ENCODE peak calls at places on chromosomes 6 and 20, in seven cellular contexts. One of them, this sample, is unnamed.

GRCh38 chr6:72561629-72562028 is 60.2 kb upstream of the KCNQ5 start:
- DNase-seq in IMR-90: no peak
- DNase-seq in upper lobe of left lung: no peak
- DNase-seq in NCI-H510A treated with DMSO at 0.1 percent for 48 hours: no peak
- DNase-seq in AG08395: no peak
- DNase-seq in globus pallidus: no peak
- DNase-seq in activated T-helper 1 cell treated with anti-CD3 and anti-CD28 coated beads, Interleukin-12 subunit alpha, Interleukin-12 subunit beta, Interleukin-2, Interleukin-4 antibody, amounts not matched to agents 30 ng/mL and 10 ng/mL and 1 ng/mL, durations not matched to agents 14 hours and 24 hours and 36 hours: no peak
- DNase-seq in this sample: no peak

GRCh38 chr20:43982016-43982415 is 67.4 kb downstream of the TOX2 start:
- DNase-seq in AG08395: no peak
- DNase-seq in upper lobe of left lung: no peak
- DNase-seq in activated T-helper 1 cell treated with anti-CD3 and anti-CD28 coated beads, Interleukin-12 subunit alpha, Interleukin-12 subunit beta, Interleukin-2, Interleukin-4 antibody, amounts not matched to agents 30 ng/mL and 10 ng/mL and 1 ng/mL, durations not matched to agents 14 hours and 24 hours and 36 hours: no peak
- DNase-seq in globus pallidus: no peak
- DNase-seq in IMR-90: no peak
- DNase-seq in NCI-H510A treated with DMSO at 0.1 percent for 48 hours: no peak
- DNase-seq in this sample: no peak

GRCh38 chr6:124858564-124858963 is 103.7 kb upstream of the RNF217 start:
- DNase-seq in upper lobe of left lung: no peak
- DNase-seq in activated T-helper 1 cell treated with anti-CD3 and anti-CD28 coated beads, Interleukin-12 subunit alpha, Interleukin-12 subunit beta, Interleukin-2, Interleukin-4 antibody, amounts not matched to agents 30 ng/mL and 10 ng/mL and 1 ng/mL, durations not matched to agents 14 hours and 24 hours and 36 hours: no peak
- DNase-seq in globus pallidus: no peak
- DNase-seq in NCI-H510A treated with DMSO at 0.1 percent for 48 hours: no peak
- DNase-seq in IMR-90: no peak
- DNase-seq in AG08395: no peak
- DNase-seq in this sample: no peak

GRCh38 chr20:24370249-24370648 is 99.2 kb upstream of the SYNDIG1 start:
- DNase-seq in activated T-helper 1 cell treated with anti-CD3 and anti-CD28 coated beads, Interleukin-12 subunit alpha, Interleukin-12 subunit beta, Interleukin-2, Interleukin-4 antibody, amounts not matched to agents 30 ng/mL and 10 ng/mL and 1 ng/mL, durations not matched to agents 14 hours and 24 hours and 36 hours: no peak
- DNase-seq in globus pallidus: no peak
- DNase-seq in upper lobe of left lung: no peak
- DNase-seq in NCI-H510A treated with DMSO at 0.1 percent for 48 hours: no peak
- DNase-seq in AG08395: no peak
- DNase-seq in IMR-90: no peak
- DNase-seq in this sample: no peak

GRCh38 chr20:45946149-45946970 is 11.9 kb downstream of the PCIF1 start:
- DNase-seq in AG08395: peak
- DNase-seq in activated T-helper 1 cell treated with anti-CD3 and anti-CD28 coated beads, Interleukin-12 subunit alpha, Interleukin-12 subunit beta, Interleukin-2, Interleukin-4 antibody, amounts not matched to agents 30 ng/mL and 10 ng/mL and 1 ng/mL, durations not matched to agents 14 hours and 24 hours and 36 hours: no peak
- DNase-seq in IMR-90: no peak
- DNase-seq in NCI-H510A treated with DMSO at 0.1 percent for 48 hours: no peak
- DNase-seq in globus pallidus: no peak
- DNase-seq in upper lobe of left lung: peak
- DNase-seq in this sample: no peak

GRCh38 chr6:111590209-111590955 is 15.3 kb downstream of the TRAF3IP2 start:
- DNase-seq in AG08395: no peak
- DNase-seq in NCI-H510A treated with DMSO at 0.1 percent for 48 hours: no peak
- DNase-seq in IMR-90: peak
- DNase-seq in upper lobe of left lung: no peak
- DNase-seq in activated T-helper 1 cell treated with anti-CD3 and anti-CD28 coated beads, Interleukin-12 subunit alpha, Interleukin-12 subunit beta, Interleukin-2, Interleukin-4 antibody, amounts not matched to agents 30 ng/mL and 10 ng/mL and 1 ng/mL, durations not matched to agents 14 hours and 24 hours and 36 hours: no peak
- DNase-seq in globus pallidus: no peak
- DNase-seq in this sample: no peak

GRCh38 chr20:56343861-56344381 is 14.9 kb upstream of the FAM210B start:
- DNase-seq in globus pallidus: peak
- DNase-seq in upper lobe of left lung: peak
- DNase-seq in NCI-H510A treated with DMSO at 0.1 percent for 48 hours: no peak
- DNase-seq in IMR-90: peak
- DNase-seq in activated T-helper 1 cell treated with anti-CD3 and anti-CD28 coated beads, Interleukin-12 subunit alpha, Interleukin-12 subunit beta, Interleukin-2, Interleukin-4 antibody, amounts not matched to agents 30 ng/mL and 10 ng/mL and 1 ng/mL, durations not matched to agents 14 hours and 24 hours and 36 hours: no peak
- DNase-seq in AG08395: peak
- DNase-seq in this sample: peak

GRCh38 chr6:21348462-21349195 is 244.9 kb upstream of the SOX4 start:
- DNase-seq in upper lobe of left lung: peak
- DNase-seq in activated T-helper 1 cell treated with anti-CD3 and anti-CD28 coated beads, Interleukin-12 subunit alpha, Interleukin-12 subunit beta, Interleukin-2, Interleukin-4 antibody, amounts not matched to agents 30 ng/mL and 10 ng/mL and 1 ng/mL, durations not matched to agents 14 hours and 24 hours and 36 hours: no peak
- DNase-seq in globus pallidus: no peak
- DNase-seq in NCI-H510A treated with DMSO at 0.1 percent for 48 hours: no peak
- DNase-seq in IMR-90: peak
- DNase-seq in AG08395: peak
- DNase-seq in this sample: no peak

GRCh38 chr6:7615611-7616383 is 25.8 kb downstream of the SNRNP48 start:
- DNase-seq in IMR-90: peak
- DNase-seq in activated T-helper 1 cell treated with anti-CD3 and anti-CD28 coated beads, Interleukin-12 subunit alpha, Interleukin-12 subunit beta, Interleukin-2, Interleukin-4 antibody, amounts not matched to agents 30 ng/mL and 10 ng/mL and 1 ng/mL, durations not matched to agents 14 hours and 24 hours and 36 hours: no peak
- DNase-seq in NCI-H510A treated with DMSO at 0.1 percent for 48 hours: peak
- DNase-seq in AG08395: peak
- DNase-seq in globus pallidus: peak
- DNase-seq in upper lobe of left lung: no peak
- DNase-seq in this sample: no peak

This sample was measured in activated T-helper 2 cell treated with anti-CD3 and anti-CD28 coated beads, Interferon-gamma antibody, Interleukin-2, Interleukin-4, amounts not matched to agents 10 μg/mL and 5 μg/mL and 100 μg/mL, durations not matched to agents 14 hours and 24 hours and 36 hours.